ENCODE peak calls at places on chromosomes 5 and 9, in eight cellular contexts. One of them, this sample, is unnamed.
A peak's percentile ranks its signal among the peaks of the same experiment; 100 is the strongest.

GRCh38 chr9:131218370-131218769 is 57.9 kb downstream of the FAM78A start:
- DNase-seq in pancreas: no peak
- DNase-seq in fibroblast of lung: no peak
- DNase-seq in kidney: no peak
- DNase-seq in breast epithelium: no peak
- DNase-seq in AG04450: no peak
- DNase-seq in cardiac muscle cell: no peak
- DNase-seq in heart right ventricle: no peak
- DNase-seq in this sample: no peak

GRCh38 chr9:126613656-126614055 is at the start of gene LMX1B:
- DNase-seq in pancreas: peak; percentile 54
- DNase-seq in fibroblast of lung: peak; percentile 31
- DNase-seq in kidney: no peak
- DNase-seq in breast epithelium: peak; percentile 59
- DNase-seq in AG04450: no peak
- DNase-seq in cardiac muscle cell: peak; percentile 67
- DNase-seq in heart right ventricle: peak; percentile 61
- DNase-seq in this sample: no peak

GRCh38 chr9:114481789-114482188 is 23.5 kb downstream of the WHRN start:
- DNase-seq in pancreas: no peak
- DNase-seq in fibroblast of lung: no peak
- DNase-seq in kidney: no peak
- DNase-seq in breast epithelium: no peak
- DNase-seq in AG04450: no peak
- DNase-seq in cardiac muscle cell: no peak
- DNase-seq in heart right ventricle: no peak
- DNase-seq in this sample: no peak

GRCh38 chr9:70435948-70436347 is 21.5 kb upstream of the KLF9 start:
- DNase-seq in pancreas: no peak
- DNase-seq in fibroblast of lung: peak; percentile 66
- DNase-seq in kidney: no peak
- DNase-seq in breast epithelium: no peak
- DNase-seq in AG04450: no peak
- DNase-seq in cardiac muscle cell: no peak
- DNase-seq in heart right ventricle: no peak
- DNase-seq in this sample: no peak

GRCh38 chr5:109223521-109223920 is 186.3 kb downstream of the PJA2 start:
- DNase-seq in pancreas: no peak
- DNase-seq in fibroblast of lung: no peak
- DNase-seq in kidney: no peak
- DNase-seq in breast epithelium: no peak
- DNase-seq in AG04450: no peak
- DNase-seq in cardiac muscle cell: peak; percentile 18
- DNase-seq in heart right ventricle: no peak
- DNase-seq in this sample: no peak

GRCh38 chr5:135149956-135150723 is 116.1 kb upstream of the PITX1 start:
- DNase-seq in pancreas: no peak
- DNase-seq in fibroblast of lung: no peak
- DNase-seq in kidney: no peak
- DNase-seq in breast epithelium: no peak
- DNase-seq in AG04450: no peak
- DNase-seq in cardiac muscle cell: no peak
- DNase-seq in heart right ventricle: no peak
- DNase-seq in this sample: no peak

GRCh38 chr5:168011096-168011495 is 280.3 kb upstream of the WWC1 start:
- DNase-seq in pancreas: no peak
- DNase-seq in fibroblast of lung: no peak
- DNase-seq in kidney: no peak
- DNase-seq in breast epithelium: no peak
- DNase-seq in AG04450: no peak
- DNase-seq in cardiac muscle cell: no peak
- DNase-seq in heart right ventricle: no peak
- DNase-seq in this sample: no peak

GRCh38 chr5:54362434-54362833 is 52.1 kb upstream of the ARL15 start:
- DNase-seq in pancreas: no peak
- DNase-seq in fibroblast of lung: peak; percentile 63
- DNase-seq in kidney: no peak
- DNase-seq in breast epithelium: no peak
- DNase-seq in AG04450: no peak
- DNase-seq in cardiac muscle cell: no peak
- DNase-seq in heart right ventricle: no peak
- DNase-seq in this sample: no peak

GRCh38 chr5:10625700-10626472 is 62.0 kb downstream of the ANKRD33B start:
- DNase-seq in pancreas: no peak
- DNase-seq in fibroblast of lung: no peak
- DNase-seq in kidney: peak; percentile 61
- DNase-seq in breast epithelium: no peak
- DNase-seq in AG04450: no peak
- DNase-seq in cardiac muscle cell: no peak
- DNase-seq in heart right ventricle: no peak
- DNase-seq in this sample: no peak

GRCh38 chr5:74422671-74423070 is 217.9 kb downstream of the ENC1 start:
- DNase-seq in pancreas: no peak
- DNase-seq in fibroblast of lung: no peak
- DNase-seq in kidney: no peak
- DNase-seq in breast epithelium: no peak
- DNase-seq in AG04450: no peak
- DNase-seq in cardiac muscle cell: no peak
- DNase-seq in heart right ventricle: no peak
- DNase-seq in this sample: no peak

GRCh38 chr5:129249891-129250290 is 155.3 kb downstream of the ISOC1 start:
- DNase-seq in pancreas: no peak
- DNase-seq in fibroblast of lung: no peak
- DNase-seq in kidney: no peak
- DNase-seq in breast epithelium: no peak
- DNase-seq in AG04450: no peak
- DNase-seq in cardiac muscle cell: no peak
- DNase-seq in heart right ventricle: no peak
- DNase-seq in this sample: no peak

DNA sequence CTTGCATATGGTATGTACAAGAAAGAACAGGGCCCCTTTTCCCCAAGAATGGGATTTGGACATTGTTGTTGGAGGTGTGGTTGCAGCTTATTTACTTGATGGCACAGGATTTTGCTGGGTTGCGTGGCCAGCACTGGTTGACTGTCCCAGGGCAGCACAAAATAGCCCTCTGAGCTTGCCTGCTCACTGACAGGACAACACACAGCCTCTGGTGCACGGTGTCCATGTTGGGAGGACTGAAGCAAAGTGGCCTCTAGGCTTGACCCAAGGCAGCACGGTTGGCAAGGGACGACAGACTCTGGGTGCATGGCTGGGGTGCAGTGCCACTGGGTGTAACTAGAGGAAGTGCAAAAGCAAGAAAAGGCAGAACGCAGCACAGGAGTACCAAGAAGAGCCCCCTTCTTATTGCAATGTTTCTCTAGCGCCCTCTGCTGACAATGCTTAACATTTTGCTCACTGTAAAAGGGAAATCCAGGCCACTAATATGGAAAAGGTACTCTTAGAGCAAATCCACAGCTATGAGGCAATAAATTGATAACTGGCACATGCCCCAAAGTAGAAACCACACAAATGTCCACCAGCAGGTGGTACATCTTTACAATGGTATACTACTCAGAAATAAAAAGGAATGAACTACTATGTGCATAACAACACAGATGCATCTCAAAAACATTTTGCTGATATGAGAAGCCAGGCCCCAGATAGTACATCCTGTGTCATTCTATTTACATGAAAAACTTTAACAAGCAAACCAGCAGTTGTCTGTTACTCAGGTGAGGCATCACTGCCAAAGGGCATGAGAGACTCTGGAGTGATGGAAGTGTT is 47.4 kb upstream of the BARX1 start:
- DNase-seq in pancreas: peak; percentile 30
- DNase-seq in fibroblast of lung: peak; percentile 26
- DNase-seq in kidney: no peak
- DNase-seq in breast epithelium: no peak
- DNase-seq in AG04450: peak; percentile 11
- DNase-seq in cardiac muscle cell: peak; percentile 84
- DNase-seq in heart right ventricle: no peak
- DNase-seq in this sample: peak; percentile 78
- TF ChIP-seq CTCF in pancreas: peak; percentile 33
- TF ChIP-seq CTCF in fibroblast of lung: peak; percentile 41
- TF ChIP-seq CTCF in kidney: peak; percentile 60
- TF ChIP-seq CTCF in breast epithelium: no peak
- TF ChIP-seq CTCF in AG04450: peak; percentile 68
- TF ChIP-seq CTCF in cardiac muscle cell: peak; percentile 81
- TF ChIP-seq CTCF in heart right ventricle: peak; percentile 55
- TF ChIP-seq CTCF in this sample: peak; percentile 77

GRCh38 chr5:441996-442334 is 1.0 kb upstream of the EXOC3 start:
- DNase-seq in pancreas: no peak
- DNase-seq in fibroblast of lung: no peak
- DNase-seq in kidney: no peak
- DNase-seq in breast epithelium: no peak
- DNase-seq in AG04450: no peak
- DNase-seq in cardiac muscle cell: no peak
- DNase-seq in heart right ventricle: peak; percentile 7
- DNase-seq in this sample: no peak
- H3K4me3 ChIP-seq in pancreas: peak overlapping the region; percentile 89
- H3K4me3 ChIP-seq in fibroblast of lung: peak overlapping the region; percentile 100
- H3K4me3 ChIP-seq in kidney: peak overlapping the region; percentile 98
- H3K4me3 ChIP-seq in breast epithelium: peak overlapping the region; percentile 85
- H3K4me3 ChIP-seq in AG04450: peak overlapping the region; percentile 100
- H3K4me3 ChIP-seq in cardiac muscle cell: peak overlapping the region; percentile 93
- H3K4me3 ChIP-seq in heart right ventricle: no peak overlapping the region
- H3K4me3 ChIP-seq in this sample: peak overlapping the region; percentile 88

GRCh38 chr5:14445581-14446290 is 135.9 kb upstream of the OTULINL start:
- DNase-seq in pancreas: no peak
- DNase-seq in fibroblast of lung: peak; percentile 82
- DNase-seq in kidney: no peak
- DNase-seq in breast epithelium: no peak
- DNase-seq in AG04450: no peak
- DNase-seq in cardiac muscle cell: peak; percentile 50
- DNase-seq in heart right ventricle: no peak
- DNase-seq in this sample: peak; percentile 9
- TF ChIP-seq CTCF in pancreas: no peak
- TF ChIP-seq CTCF in fibroblast of lung: no peak
- TF ChIP-seq CTCF in kidney: no peak
- TF ChIP-seq CTCF in breast epithelium: no peak
- TF ChIP-seq CTCF in AG04450: no peak
- TF ChIP-seq CTCF in cardiac muscle cell: no peak
- TF ChIP-seq CTCF in heart right ventricle: no peak
- TF ChIP-seq CTCF in this sample: no peak

GRCh38 chr5:77181596-77182304 is 28.7 kb upstream of the PDE8B start:
- DNase-seq in pancreas: peak; percentile 21
- DNase-seq in fibroblast of lung: no peak
- DNase-seq in kidney: no peak
- DNase-seq in breast epithelium: no peak
- DNase-seq in AG04450: no peak
- DNase-seq in cardiac muscle cell: no peak
- DNase-seq in heart right ventricle: no peak
- DNase-seq in this sample: no peak
- H3K4me3 ChIP-seq in pancreas: peak overlapping the region; percentile 63
- H3K4me3 ChIP-seq in fibroblast of lung: no peak overlapping the region
- H3K4me3 ChIP-seq in kidney: peak overlapping the region; percentile 20
- H3K4me3 ChIP-seq in breast epithelium: peak overlapping the region; percentile 53
- H3K4me3 ChIP-seq in AG04450: no peak overlapping the region
- H3K4me3 ChIP-seq in cardiac muscle cell: no peak overlapping the region
- H3K4me3 ChIP-seq in heart right ventricle: no peak overlapping the region
- H3K4me3 ChIP-seq in this sample: no peak overlapping the region

GRCh38 chr9:80114241-80114640 is 542.5 kb downstream of the TLE4 start:
- DNase-seq in pancreas: no peak
- DNase-seq in fibroblast of lung: no peak
- DNase-seq in kidney: no peak
- DNase-seq in breast epithelium: no peak
- DNase-seq in AG04450: no peak
- DNase-seq in cardiac muscle cell: no peak
- DNase-seq in heart right ventricle: no peak
- DNase-seq in this sample: no peak

GRCh38 chr9:80117031-80117430 is 545.3 kb downstream of the TLE4 start:
- DNase-seq in pancreas: no peak
- DNase-seq in fibroblast of lung: no peak
- DNase-seq in kidney: no peak
- DNase-seq in breast epithelium: no peak
- DNase-seq in AG04450: no peak
- DNase-seq in cardiac muscle cell: no peak
- DNase-seq in heart right ventricle: no peak
- DNase-seq in this sample: no peak
- TF ChIP-seq CTCF in pancreas: no peak
- TF ChIP-seq CTCF in fibroblast of lung: no peak
- TF ChIP-seq CTCF in kidney: no peak
- TF ChIP-seq CTCF in breast epithelium: no peak
- TF ChIP-seq CTCF in AG04450: no peak
- TF ChIP-seq CTCF in cardiac muscle cell: no peak
- TF ChIP-seq CTCF in heart right ventricle: no peak
- TF ChIP-seq CTCF in this sample: no peak

DNA sequence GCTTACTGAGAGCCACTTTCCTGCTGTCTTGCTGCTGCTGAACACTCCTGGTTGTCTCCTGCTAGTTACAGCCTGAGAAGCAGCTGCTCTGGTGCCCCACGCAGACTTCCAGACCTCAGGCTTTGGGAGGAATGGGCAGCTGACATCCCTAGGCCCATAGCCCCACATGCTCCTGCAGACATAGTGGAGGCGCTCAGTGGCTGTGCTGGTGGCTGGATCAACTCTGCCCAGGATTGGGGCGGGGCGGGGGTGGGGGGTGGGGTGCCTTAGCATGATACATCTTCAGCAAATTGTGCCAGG is 93.9 kb downstream of the DAB2IP start:
- DNase-seq in pancreas: no peak
- DNase-seq in fibroblast of lung: no peak
- DNase-seq in kidney: no peak
- DNase-seq in breast epithelium: no peak
- DNase-seq in AG04450: no peak
- DNase-seq in cardiac muscle cell: no peak
- DNase-seq in heart right ventricle: no peak
- DNase-seq in this sample: no peak
- H3K4me3 ChIP-seq in pancreas: no peak overlapping the region
- H3K4me3 ChIP-seq in fibroblast of lung: no peak overlapping the region
- H3K4me3 ChIP-seq in kidney: no peak overlapping the region
- H3K4me3 ChIP-seq in breast epithelium: no peak overlapping the region
- H3K4me3 ChIP-seq in AG04450: no peak overlapping the region
- H3K4me3 ChIP-seq in cardiac muscle cell: no peak overlapping the region
- H3K4me3 ChIP-seq in heart right ventricle: no peak overlapping the region
- H3K4me3 ChIP-seq in this sample: no peak overlapping the region

GRCh38 chr5:94832685-94833084 is 214.2 kb downstream of the SLF1 start:
- DNase-seq in pancreas: no peak
- DNase-seq in fibroblast of lung: no peak
- DNase-seq in kidney: no peak
- DNase-seq in breast epithelium: no peak
- DNase-seq in AG04450: no peak
- DNase-seq in cardiac muscle cell: no peak
- DNase-seq in heart right ventricle: no peak
- DNase-seq in this sample: no peak

DNA sequence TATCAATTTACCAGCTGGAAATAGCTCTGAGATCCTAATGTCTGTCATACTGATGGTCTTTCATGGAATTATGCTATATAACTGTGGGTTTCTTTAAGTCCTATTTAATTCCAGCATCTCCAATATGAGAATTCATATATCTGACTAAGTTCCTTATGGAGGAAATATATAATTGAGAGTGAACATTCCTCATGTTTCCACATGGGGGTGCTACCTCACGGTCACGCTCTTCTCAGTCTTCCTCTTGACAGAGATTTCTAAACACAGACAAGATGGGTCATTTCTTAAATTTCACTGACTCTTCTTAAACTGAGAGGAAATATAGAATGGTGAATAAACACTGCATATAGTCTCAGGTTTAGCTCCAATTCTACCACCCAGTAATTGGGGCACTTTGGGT is 212.1 kb downstream of the SLF1 start:
- DNase-seq in pancreas: no peak
- DNase-seq in fibroblast of lung: no peak
- DNase-seq in kidney: no peak
- DNase-seq in breast epithelium: no peak
- DNase-seq in AG04450: no peak
- DNase-seq in cardiac muscle cell: peak; percentile 6
- DNase-seq in heart right ventricle: no peak
- DNase-seq in this sample: peak; percentile 39
- TF ChIP-seq CTCF in pancreas: no peak
- TF ChIP-seq CTCF in fibroblast of lung: no peak
- TF ChIP-seq CTCF in kidney: no peak
- TF ChIP-seq CTCF in breast epithelium: no peak
- TF ChIP-seq CTCF in AG04450: peak; percentile 27
- TF ChIP-seq CTCF in cardiac muscle cell: peak; percentile 29
- TF ChIP-seq CTCF in heart right ventricle: peak; percentile 17
- TF ChIP-seq CTCF in this sample: peak; percentile 47